ENCODE peak calls at places on chromosomes 7 and 10, in five cellular contexts. H is naive thymus-derived CD4-positive, alpha-beta T cell; X is colonic mucosa; A is lower lobe of right lung; S is adrenal gland. W is an unnamed sample.
A peak's percentile ranks its signal among the peaks of the same experiment; 100 is the strongest.

GRCh38 chr10:3467052-3467906 is 294.7 kb upstream of the PITRM1 start:
- DNase-seq in H (no peak), X (peak; percentile 68), S (peak; percentile 60), A (peak; percentile 82), W (peak; percentile 80)

GRCh38 chr7:74138945-74139843 is 35.0 kb upstream of the EIF4H start:
- DNase-seq in X (no peak), A (no peak), H (no peak), S (no peak), W (no peak)

GRCh38 chr7:133275008-133275407 is 22.1 kb downstream of the EXOC4 start:
- DNase-seq in X (no peak), A (no peak), S (no peak), H (no peak), W (no peak)

GRCh38 chr7:36109013-36109627 is 43.9 kb upstream of the EEPD1 start:
- DNase-seq in A (no peak), X (no peak), H (no peak), S (no peak), W (no peak)

GRCh38 chr7:107505997-107506682 is 36.3 kb downstream of the GPR22 start:
- DNase-seq in X (peak; percentile 81), A (no peak), H (no peak), S (no peak), W (no peak)

GRCh38 chr10:79081353-79082034 is 12.7 kb downstream of the ZMIZ1 start:
- DNase-seq in H (no peak), A (no peak), S (peak; percentile 69), X (no peak), W (no peak)

GRCh38 chr10:35959103-35959740 is 317.1 kb upstream of the FZD8 start:
- DNase-seq in H (no peak), A (no peak), S (no peak), X (no peak), W (no peak)

GRCh38 chr10:126165865-126166264 is 222.4 kb downstream of the ADAM12 start:
- DNase-seq in H (no peak), X (no peak), A (no peak), S (no peak), W (no peak)

DNA sequence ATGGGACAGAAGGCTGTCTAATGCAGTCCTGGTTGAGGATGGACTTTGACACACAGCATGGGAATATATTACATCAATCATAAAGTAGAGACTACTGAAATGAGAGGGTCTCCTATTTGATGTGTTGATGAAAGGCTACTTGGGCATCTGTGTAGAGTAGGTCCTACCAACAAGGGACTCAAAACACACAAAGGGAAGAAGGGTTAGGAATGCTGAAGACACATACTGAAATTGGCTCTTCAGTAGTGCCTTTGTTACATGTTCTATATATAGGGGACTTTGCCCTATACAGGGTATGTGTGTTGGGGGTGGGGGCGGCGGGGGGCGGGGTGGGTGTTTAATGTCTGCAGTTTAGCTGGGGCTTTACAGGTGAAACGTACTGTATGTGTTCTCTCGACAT is 7.7 kb downstream of the CUL1 start:
- DNase-seq in S (no peak), X (no peak), A (no peak), H (no peak), W (no peak)
- H3K27ac ChIP-seq in S (no peak overlapping the region), X (no peak overlapping the region), A (no peak overlapping the region), H (no peak overlapping the region), W (no peak overlapping the region)

DNA sequence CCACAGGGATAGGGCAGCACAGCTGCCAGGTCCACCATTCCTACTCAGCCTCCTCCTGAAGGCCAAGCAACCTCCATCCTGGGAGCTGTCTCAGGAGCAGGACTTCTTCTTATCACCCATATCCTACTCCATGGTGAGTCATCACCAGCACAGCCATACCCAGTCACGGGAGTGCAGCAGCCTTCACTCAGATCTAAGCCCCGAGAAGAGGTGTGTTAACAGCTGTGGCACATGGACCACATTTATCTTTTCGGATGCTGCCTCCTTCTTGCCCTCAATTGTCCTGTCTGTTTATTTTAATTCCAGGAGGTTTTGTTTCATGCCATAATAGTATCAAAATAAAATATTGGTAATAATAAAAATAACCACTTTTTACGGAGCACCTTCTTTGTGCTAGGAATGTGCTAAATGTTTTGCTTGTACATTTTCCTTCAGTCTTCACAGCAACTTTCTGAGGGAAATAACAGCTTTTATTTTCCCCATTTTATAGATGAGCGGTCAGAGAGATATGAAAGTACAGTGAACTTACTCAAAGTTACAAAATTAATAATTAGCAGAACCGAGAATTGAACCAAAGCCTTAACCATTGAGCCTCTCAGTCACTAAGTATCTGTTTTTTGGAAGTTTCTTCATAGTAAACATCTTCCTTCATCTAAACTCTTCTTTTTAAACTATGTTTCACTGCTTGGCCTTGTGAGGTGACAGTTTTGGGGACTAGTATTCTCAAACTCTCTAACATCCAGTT is 2.5 kb upstream of the KEL start:
- DNase-seq in X (no peak), H (no peak), A (no peak), S (no peak), W (no peak)
- H3K27ac ChIP-seq in X (no peak overlapping the region), H (no peak overlapping the region), A (no peak overlapping the region), S (no peak overlapping the region), W (no peak overlapping the region)

GRCh38 chr10:1660815-1661214 is 76.5 kb downstream of the ADARB2 start:
- DNase-seq in X (no peak), A (no peak), S (no peak), H (no peak), W (no peak)

GRCh38 chr10:1662361-1663025 is 74.8 kb downstream of the ADARB2 start:
- DNase-seq in A (no peak), S (no peak), H (no peak), X (no peak), W (no peak)

GRCh38 chr10:1661416-1661815 is 75.9 kb downstream of the ADARB2 start:
- DNase-seq in X (no peak), H (no peak), S (no peak), A (no peak), W (no peak)

GRCh38 chr10:1663226-1663625 is 74.1 kb downstream of the ADARB2 start:
- DNase-seq in X (no peak), H (no peak), S (no peak), A (no peak), W (no peak)

GRCh38 chr10:1661861-1662260 is 75.5 kb downstream of the ADARB2 start:
- DNase-seq in X (no peak), A (no peak), H (no peak), S (no peak), W (no peak)
- H3K27ac ChIP-seq in X (no peak overlapping the region), A (no peak overlapping the region), H (no peak overlapping the region), S (no peak overlapping the region), W (no peak overlapping the region)

DNA sequence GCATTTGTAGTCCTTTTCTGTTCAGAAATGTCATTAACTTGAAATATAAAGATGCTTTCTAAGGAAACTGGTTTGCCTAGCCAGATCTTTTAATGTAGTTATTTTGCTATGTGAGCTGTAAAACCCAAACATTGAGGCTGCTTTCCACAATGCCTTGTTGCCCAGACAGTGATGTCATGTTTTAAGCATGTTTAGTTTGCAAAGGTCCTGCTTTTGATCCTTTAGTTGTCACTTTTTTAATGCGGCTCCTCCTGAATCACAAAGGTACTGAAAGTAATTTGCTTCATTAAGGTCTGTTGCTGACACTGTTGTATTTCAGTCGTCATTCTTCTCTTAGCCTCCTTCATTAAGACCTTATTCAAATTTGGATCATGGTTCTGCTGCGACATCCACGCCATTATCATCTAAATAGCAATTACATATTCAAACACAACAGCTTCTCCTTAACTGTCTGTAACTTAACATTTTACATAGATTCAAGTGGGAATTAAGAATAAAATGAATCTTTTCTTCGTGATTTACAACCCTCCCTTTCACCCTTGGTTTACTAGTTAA is 10.6 kb downstream of the RPA3 start:
- DNase-seq in S (no peak), A (no peak), X (no peak), H (no peak), W (no peak)
- H3K27ac ChIP-seq in S (no peak overlapping the region), A (no peak overlapping the region), X (no peak overlapping the region), H (no peak overlapping the region), W (no peak overlapping the region)